ENCODE peak calls at places on chromosomes 12 and 14, in five cellular contexts. One of them, this sample, is unnamed.
A peak's percentile ranks its signal among the peaks of the same experiment; 100 is the strongest.

GRCh38 chr14:50342211-50343080 is 30.3 kb downstream of the DMAC2L start:
- DNase-seq in A673: peak; percentile 59
- DNase-seq in effector memory CD8-positive, alpha-beta T cell: no peak
- DNase-seq in spleen: peak; percentile 87
- DNase-seq in lung: no peak
- DNase-seq in this sample: peak; percentile 61

GRCh38 chr14:101791919-101792572 is 30.5 kb downstream of the PPP2R5C start:
- DNase-seq in effector memory CD8-positive, alpha-beta T cell: no peak
- DNase-seq in spleen: no peak
- DNase-seq in lung: no peak
- DNase-seq in A673: peak; percentile 28
- DNase-seq in this sample: no peak

GRCh38 chr12:27549231-27549800 is 25.3 kb downstream of the PPFIBP1 start:
- DNase-seq in spleen: no peak
- DNase-seq in A673: no peak
- DNase-seq in effector memory CD8-positive, alpha-beta T cell: no peak
- DNase-seq in lung: no peak
- DNase-seq in this sample: no peak

GRCh38 chr12:4275869-4276253 is 2.3 kb downstream of the CCND2 start:
- DNase-seq in lung: no peak
- DNase-seq in A673: no peak
- DNase-seq in effector memory CD8-positive, alpha-beta T cell: no peak
- DNase-seq in spleen: no peak
- DNase-seq in this sample: no peak

GRCh38 chr12:67807808-67808207 is 159.3 kb downstream of the DYRK2 start:
- DNase-seq in spleen: no peak
- DNase-seq in effector memory CD8-positive, alpha-beta T cell: no peak
- DNase-seq in A673: no peak
- DNase-seq in lung: no peak
- DNase-seq in this sample: no peak

GRCh38 chr12:106120578-106121105 is 18.1 kb downstream of the NUAK1 start:
- DNase-seq in A673: no peak
- DNase-seq in effector memory CD8-positive, alpha-beta T cell: no peak
- DNase-seq in lung: no peak
- DNase-seq in spleen: no peak
- DNase-seq in this sample: no peak

GRCh38 chr12:79019672-79020071 is 155.1 kb downstream of the SYT1 start:
- DNase-seq in effector memory CD8-positive, alpha-beta T cell: no peak
- DNase-seq in A673: no peak
- DNase-seq in lung: no peak
- DNase-seq in spleen: no peak
- DNase-seq in this sample: no peak

GRCh38 chr12:99759467-99759866 is 111.9 kb downstream of the GARIN6 start:
- DNase-seq in lung: no peak
- DNase-seq in A673: no peak
- DNase-seq in spleen: no peak
- DNase-seq in effector memory CD8-positive, alpha-beta T cell: no peak
- DNase-seq in this sample: no peak

GRCh38 chr12:12724421-12725085 is 7.4 kb downstream of the CDKN1B start:
- DNase-seq in A673: no peak
- DNase-seq in lung: no peak
- DNase-seq in effector memory CD8-positive, alpha-beta T cell: no peak
- DNase-seq in spleen: peak; percentile 96
- DNase-seq in this sample: no peak

GRCh38 chr12:110108309-110109036 is 15.7 kb upstream of the IFT81 start:
- DNase-seq in spleen: no peak
- DNase-seq in A673: no peak
- DNase-seq in effector memory CD8-positive, alpha-beta T cell: no peak
- DNase-seq in lung: no peak
- DNase-seq in this sample: no peak

GRCh38 chr14:104554088-104554607 is 25.4 kb upstream of the C14orf180 start:
- DNase-seq in effector memory CD8-positive, alpha-beta T cell: no peak
- DNase-seq in A673: no peak
- DNase-seq in lung: no peak
- DNase-seq in spleen: peak; percentile 65
- DNase-seq in this sample: no peak

GRCh38 chr14:32906672-32907071 is 32.0 kb upstream of the NPAS3 start:
- DNase-seq in lung: no peak
- DNase-seq in A673: no peak
- DNase-seq in effector memory CD8-positive, alpha-beta T cell: no peak
- DNase-seq in spleen: no peak
- DNase-seq in this sample: no peak

GRCh38 chr12:93453633-93454032 is 11.9 kb upstream of the UBE2N start:
- DNase-seq in lung: no peak
- DNase-seq in A673: no peak
- DNase-seq in effector memory CD8-positive, alpha-beta T cell: no peak
- DNase-seq in spleen: no peak
- DNase-seq in this sample: no peak

GRCh38 chr12:110223777-110224378 is 57.2 kb upstream of the ATP2A2 start:
- DNase-seq in lung: no peak
- DNase-seq in spleen: no peak
- DNase-seq in effector memory CD8-positive, alpha-beta T cell: no peak
- DNase-seq in A673: no peak
- DNase-seq in this sample: no peak

GRCh38 chr14:82667006-82667405 is 1133.4 kb upstream of the SEL1L start:
- DNase-seq in A673: no peak
- DNase-seq in spleen: no peak
- DNase-seq in lung: no peak
- DNase-seq in effector memory CD8-positive, alpha-beta T cell: no peak
- DNase-seq in this sample: no peak

GRCh38 chr14:92633724-92634123 is 114.7 kb downstream of the LGMN start:
- DNase-seq in spleen: no peak
- DNase-seq in lung: no peak
- DNase-seq in A673: no peak
- DNase-seq in effector memory CD8-positive, alpha-beta T cell: no peak
- DNase-seq in this sample: no peak

GRCh38 chr14:78119440-78119839 is 50.7 kb upstream of the NRXN3 start:
- DNase-seq in effector memory CD8-positive, alpha-beta T cell: no peak
- DNase-seq in A673: no peak
- DNase-seq in spleen: no peak
- DNase-seq in lung: no peak
- DNase-seq in this sample: no peak

GRCh38 chr12:50314629-50315312 is 31.5 kb upstream of the LIMA1 start:
- DNase-seq in lung: no peak
- DNase-seq in spleen: no peak
- DNase-seq in effector memory CD8-positive, alpha-beta T cell: no peak
- DNase-seq in A673: peak; percentile 75
- DNase-seq in this sample: no peak

GRCh38 chr12:94148841-94149780 is 734 bp downstream of the PLXNC1 start:
- DNase-seq in spleen: peak; percentile 93
- DNase-seq in A673: no peak
- DNase-seq in lung: no peak
- DNase-seq in effector memory CD8-positive, alpha-beta T cell: peak; percentile 32
- DNase-seq in this sample: no peak

GRCh38 chr14:105316968-105317498 is 2.5 kb downstream of the PACS2 start:
- DNase-seq in A673: no peak
- DNase-seq in lung: no peak
- DNase-seq in spleen: no peak
- DNase-seq in effector memory CD8-positive, alpha-beta T cell: no peak
- DNase-seq in this sample: no peak

GRCh38 chr14:31954991-31955390 is 122.1 kb upstream of the ARHGAP5 start:
- DNase-seq in spleen: no peak
- DNase-seq in lung: no peak
- DNase-seq in effector memory CD8-positive, alpha-beta T cell: no peak
- DNase-seq in A673: no peak
- DNase-seq in this sample: no peak

GRCh38 chr14:32507029-32507984 is 178.2 kb downstream of the AKAP6 start:
- DNase-seq in A673: peak; percentile 53
- DNase-seq in spleen: no peak
- DNase-seq in lung: no peak
- DNase-seq in effector memory CD8-positive, alpha-beta T cell: no peak
- DNase-seq in this sample: no peak

GRCh38 chr12:129854591-129854990 is 49.2 kb downstream of the TMEM132D start:
- DNase-seq in effector memory CD8-positive, alpha-beta T cell: no peak
- DNase-seq in A673: no peak
- DNase-seq in lung: no peak
- DNase-seq in spleen: no peak
- DNase-seq in this sample: no peak

GRCh38 chr12:51941011-51941561 is 10.4 kb upstream of the ACVR1B start:
- DNase-seq in lung: no peak
- DNase-seq in A673: peak; percentile 82
- DNase-seq in effector memory CD8-positive, alpha-beta T cell: no peak
- DNase-seq in spleen: no peak
- DNase-seq in this sample: no peak

GRCh38 chr12:120078868-120079267 is 37.7 kb downstream of the RAB35 start:
- DNase-seq in spleen: peak; percentile 66
- DNase-seq in A673: no peak
- DNase-seq in effector memory CD8-positive, alpha-beta T cell: no peak
- DNase-seq in lung: no peak
- DNase-seq in this sample: no peak

GRCh38 chr14:106518054-106518943 is 991.9 kb downstream of the TMEM121 start:
- DNase-seq in spleen: peak; percentile 94
- DNase-seq in effector memory CD8-positive, alpha-beta T cell: peak; percentile 89
- DNase-seq in lung: peak; percentile 38
- DNase-seq in A673: peak; percentile 71
- DNase-seq in this sample: peak; percentile 51

GRCh38 chr14:102187583-102188001 is 47.9 kb downstream of the WDR20 start:
- DNase-seq in lung: no peak
- DNase-seq in effector memory CD8-positive, alpha-beta T cell: no peak
- DNase-seq in spleen: no peak
- DNase-seq in A673: no peak
- DNase-seq in this sample: no peak

GRCh38 chr14:75247286-75247922 is 31.2 kb upstream of the FOS start:
- DNase-seq in A673: peak; percentile 51
- DNase-seq in effector memory CD8-positive, alpha-beta T cell: peak; percentile 78
- DNase-seq in lung: no peak
- DNase-seq in spleen: no peak
- DNase-seq in this sample: no peak

GRCh38 chr12:108338915-108339657 is at the start of gene CMKLR1:
- DNase-seq in spleen: peak; percentile 80
- DNase-seq in effector memory CD8-positive, alpha-beta T cell: no peak
- DNase-seq in A673: peak; percentile 28
- DNase-seq in lung: no peak
- DNase-seq in this sample: peak; percentile 19

GRCh38 chr14:91349481-91350074 is 68.0 kb downstream of the CCDC88C start:
- DNase-seq in spleen: peak; percentile 45
- DNase-seq in lung: no peak
- DNase-seq in A673: no peak
- DNase-seq in effector memory CD8-positive, alpha-beta T cell: peak; percentile 66
- DNase-seq in this sample: no peak

GRCh38 chr12:6020930-6021329 is 75.9 kb upstream of the ANO2 start:
- DNase-seq in lung: no peak
- DNase-seq in A673: no peak
- DNase-seq in effector memory CD8-positive, alpha-beta T cell: no peak
- DNase-seq in spleen: no peak
- DNase-seq in this sample: no peak

GRCh38 chr14:106506901-106507305 is 980.5 kb downstream of the TMEM121 start:
- DNase-seq in lung: no peak
- DNase-seq in A673: no peak
- DNase-seq in effector memory CD8-positive, alpha-beta T cell: peak; percentile 61
- DNase-seq in spleen: no peak
- DNase-seq in this sample: no peak